ENCODE peak calls at places on chromosome 1, in five cellular contexts. J is EL; E is CD4-positive, alpha-beta memory T cell; I is WTC11; S is C1 segment of cervical spinal cord. A is an unnamed sample.

GRCh38 chr1:66489972-66490601 is 43.9 kb upstream of the SGIP1 start:
- DNase-seq in S (no peak), E (no peak), I (no peak), J (peak; percentile 30), A (peak; percentile 71)

GRCh38 chr1:84698718-84699117 is 8.5 kb upstream of the SSX2IP start:
- DNase-seq in J (peak; percentile 87), E (no peak), S (no peak), I (no peak), A (peak; percentile 97)

GRCh38 chr1:24878775-24879742 is 51.0 kb downstream of the RUNX3 start:
- DNase-seq in E (no peak), S (no peak), I (no peak), J (peak; percentile 68), A (peak; percentile 74)

GRCh38 chr1:229440821-229441537 is 7.1 kb upstream of the ACTA1 start:
- DNase-seq in S (no peak), J (peak; percentile 69), E (no peak), I (no peak), A (peak; percentile 64)

GRCh38 chr1:24932284-24932683 is 2.2 kb upstream of the RUNX3 start:
- DNase-seq in J (peak; percentile 40), E (peak; percentile 63), I (peak; percentile 79), S (no peak), A (peak; percentile 61)

GRCh38 chr1:39683591-39684312 is 7.5 kb downstream of the HPCAL4 start:
- DNase-seq in E (peak; percentile 68), I (peak; percentile 50), J (no peak), S (no peak), A (peak; percentile 11)

GRCh38 chr1:181161170-181161870 is 72.8 kb downstream of the IER5 start:
- DNase-seq in I (no peak), S (no peak), J (no peak), E (no peak), A (peak; percentile 27)

GRCh38 chr1:211635602-211636205 is 39.7 kb downstream of the NEK2 start:
- DNase-seq in I (no peak), J (no peak), S (no peak), E (no peak), A (peak; percentile 45)

GRCh38 chr1:36962991-36963390 is 71.3 kb downstream of the GRIK3 start:
- DNase-seq in S (peak; percentile 56), I (no peak), J (no peak), E (no peak), A (no peak)

GRCh38 chr1:54012862-54013261 is 5.1 kb downstream of the LDLRAD1 start:
- DNase-seq in E (no peak), S (no peak), I (no peak), J (no peak), A (no peak)

GRCh38 chr1:7462627-7463026 is 308.5 kb upstream of the VAMP3 start:
- DNase-seq in I (no peak), J (peak; percentile 10), S (no peak), E (no peak), A (no peak)

GRCh38 chr1:98373055-98373454 is 288.5 kb upstream of the SNX7 start:
- DNase-seq in I (no peak), S (no peak), E (no peak), J (no peak), A (no peak)

GRCh38 chr1:3483801-3484444 is 29.5 kb downstream of the ARHGEF16 start:
- DNase-seq in S (peak; percentile 12), E (peak; percentile 25), I (peak; percentile 88), J (peak; percentile 29), A (peak; percentile 53)

GRCh38 chr1:228463009-228463558 is 24.1 kb upstream of the RNF187 start:
- DNase-seq in S (no peak), J (no peak), I (no peak), E (no peak), A (no peak)

GRCh38 chr1:93851327-93851712 is 27.7 kb downstream of the DNTTIP2 start:
- DNase-seq in J (no peak), I (no peak), S (no peak), E (no peak), A (no peak)

GRCh38 chr1:88741413-88741812 is 57.3 kb downstream of the PKN2 start:
- DNase-seq in S (no peak), I (no peak), J (peak; percentile 54), E (no peak), A (peak; percentile 83)

GRCh38 chr1:218557731-218558130 is 212.6 kb downstream of the TGFB2 start:
- DNase-seq in S (peak; percentile 8), I (no peak), E (no peak), J (peak; percentile 37), A (no peak)

GRCh38 chr1:46181343-46182260 is 5.3 kb upstream of the P3R3URF start:
- DNase-seq in I (no peak), E (no peak), J (peak; percentile 34), S (no peak), A (peak; percentile 35)

GRCh38 chr1:59072017-59072947 is 224.6 kb upstream of the FGGY start:
- DNase-seq in J (no peak), I (no peak), E (no peak), S (no peak), A (no peak)

GRCh38 chr1:67647036-67647798 is 37.8 kb upstream of the GADD45A start:
- DNase-seq in E (no peak), I (no peak), S (no peak), J (peak; percentile 61), A (peak; percentile 19)

GRCh38 chr1:167082511-167083027 is 7.6 kb downstream of the GPA33 start:
- DNase-seq in E (no peak), I (no peak), J (peak; percentile 10), S (no peak), A (no peak)

GRCh38 chr1:38786040-38786436 is 73.5 kb downstream of the RRAGC start:
- DNase-seq in I (no peak), S (no peak), E (no peak), J (no peak), A (no peak)

GRCh38 chr1:175178456-175178855 is 14.1 kb downstream of the KIAA0040 start:
- DNase-seq in S (no peak), J (no peak), E (no peak), I (no peak), A (no peak)

GRCh38 chr1:101438359-101438758 is 201.5 kb downstream of the S1PR1 start:
- DNase-seq in E (no peak), J (peak; percentile 2), S (no peak), I (no peak), A (peak; percentile 38)

GRCh38 chr1:38179423-38179822 is 132.8 kb upstream of the POU3F1 start:
- DNase-seq in J (no peak), E (no peak), I (no peak), S (no peak), A (no peak)

GRCh38 chr1:164320780-164321683 is 238.0 kb upstream of the PBX1 start:
- DNase-seq in J (peak; percentile 12), E (no peak), S (no peak), I (peak; percentile 60), A (peak; percentile 41)

GRCh38 chr1:31335007-31335406 is 37.9 kb downstream of the FABP3 start:
- DNase-seq in E (peak; percentile 3), S (no peak), J (peak; percentile 47), I (no peak), A (peak; percentile 63)

GRCh38 chr1:30868833-30869435 is 39.6 kb downstream of the SDC3 start:
- DNase-seq in S (no peak), I (no peak), J (no peak), E (no peak), A (no peak)

GRCh38 chr1:154420172-154420571 is 15.0 kb downstream of the IL6R start:
- DNase-seq in E (peak; percentile 28), J (peak; percentile 85), I (no peak), S (peak; percentile 71), A (peak; percentile 96)

GRCh38 chr1:234694661-234695060 is 84.7 kb upstream of the IRF2BP2 start:
- DNase-seq in J (no peak), S (no peak), E (no peak), I (no peak), A (no peak)

GRCh38 chr1:99766378-99766800 is at the start of gene FRRS1:
- DNase-seq in E (peak; percentile 31), J (peak; percentile 77), S (peak; percentile 17), I (peak; percentile 48), A (peak; percentile 76)

GRCh38 chr1:36203027-36203553 is 21.2 kb upstream of the THRAP3 start:
- DNase-seq in S (no peak), E (no peak), J (no peak), I (no peak), A (no peak)

GRCh38 chr1:241762713-241763339 is 85.2 kb upstream of the EXO1 start:
- DNase-seq in S (no peak), I (no peak), E (no peak), J (peak; percentile 11), A (peak; percentile 21)

GRCh38 chr1:212203611-212204010 is 81.6 kb upstream of the PPP2R5A start:
- DNase-seq in E (no peak), J (no peak), I (no peak), S (peak; percentile 21), A (no peak)

GRCh38 chr1:16122361-16122881 is 33.4 kb downstream of the EPHA2 start:
- DNase-seq in S (no peak), E (no peak), I (no peak), J (peak; percentile 34), A (peak; percentile 60)

A was measured in GM23248.